ENCODE peak calls at places on chromosome 11, in nine cellular contexts. E, F, C, I, T, J, N, Y and D are unnamed samples.

GRCh38 chr11:77196961-77197360 is 68.9 kb downstream of the MYO7A start:
- DNase-seq in E (no peak), F (no peak), C (no peak), I (no peak), T (no peak), J (no peak), N (no peak), Y (no peak), D (no peak)

GRCh38 chr11:103024086-103024485 is 67.9 kb downstream of the DCUN1D5 start:
- DNase-seq in E (no peak), F (no peak), C (no peak), I (no peak), T (no peak), J (no peak), N (no peak), Y (no peak), D (no peak)

GRCh38 chr11:72430743-72431570 is 3.4 kb downstream of the CLPB start:
- DNase-seq in E (peak), F (peak), C (peak), I (peak), T (no peak), J (peak), N (peak), Y (peak), D (peak)

GRCh38 chr11:120128392-120129172 is 9.3 kb downstream of the TRIM29 start:
- DNase-seq in E (no peak), F (peak), C (no peak), I (no peak), T (no peak), J (peak), N (peak), Y (no peak), D (peak)

GRCh38 chr11:6615882-6616585 is 3.2 kb downstream of the TPP1 start:
- DNase-seq in E (peak), F (peak), C (no peak), I (no peak), T (no peak), J (no peak), N (no peak), Y (no peak), D (no peak)

GRCh38 chr11:27700351-27701261 is at the start of gene BDNF:
- DNase-seq in E (no peak), F (peak), C (peak), I (peak), T (no peak), J (peak), N (peak), Y (no peak), D (no peak)

GRCh38 chr11:8363924-8364323 is 100.2 kb upstream of the LMO1 start:
- DNase-seq in E (no peak), F (peak), C (no peak), I (no peak), T (no peak), J (no peak), N (no peak), Y (no peak), D (no peak)

GRCh38 chr11:64165482-64165841 is 451 bp downstream of the MACROD1 start:
- DNase-seq in E (no peak), F (no peak), C (no peak), I (peak), T (peak), J (peak), N (no peak), Y (no peak), D (peak)

GRCh38 chr11:14969922-14970323 is 2.2 kb downstream of the CALCA start:
- DNase-seq in E (peak), F (peak), C (peak), I (peak), T (no peak), J (peak), N (peak), Y (peak), D (no peak)

GRCh38 chr11:15826826-15827225 is 529.5 kb downstream of the SOX6 start:
- DNase-seq in E (peak), F (peak), C (peak), I (peak), T (peak), J (peak), N (peak), Y (no peak), D (no peak)

GRCh38 chr11:69912911-69913451 is 93.8 kb upstream of the FGF3 start:
- DNase-seq in E (no peak), F (peak), C (peak), I (no peak), T (no peak), J (peak), N (no peak), Y (no peak), D (peak)

GRCh38 chr11:7617032-7617431 is 56.3 kb downstream of the CYB5R2 start:
- DNase-seq in E (no peak), F (no peak), C (no peak), I (no peak), T (no peak), J (no peak), N (no peak), Y (no peak), D (no peak)

GRCh38 chr11:2862950-2863618 is 22.5 kb downstream of the CDKN1C start:
- DNase-seq in E (no peak), F (no peak), C (peak), I (no peak), T (no peak), J (no peak), N (no peak), Y (no peak), D (no peak)

GRCh38 chr11:76119779-76120178 is 86.5 kb downstream of the WNT11 start:
- DNase-seq in E (no peak), F (no peak), C (no peak), I (no peak), T (no peak), J (no peak), N (no peak), Y (no peak), D (no peak)

GRCh38 chr11:34727228-34727737 is 106.4 kb downstream of the EHF start:
- DNase-seq in E (no peak), F (no peak), C (no peak), I (no peak), T (no peak), J (no peak), N (no peak), Y (no peak), D (no peak)

GRCh38 chr11:45535033-45535432 is 130.4 kb downstream of the CHST1 start:
- DNase-seq in E (no peak), F (no peak), C (no peak), I (no peak), T (no peak), J (no peak), N (no peak), Y (no peak), D (no peak)

GRCh38 chr11:14148653-14149273 is 186.2 kb downstream of the SPON1 start:
- DNase-seq in E (peak), F (peak), C (no peak), I (peak), T (no peak), J (no peak), N (peak), Y (peak), D (peak)

GRCh38 chr11:92941676-92942571 is 27.5 kb upstream of the MTNR1B start:
- DNase-seq in E (peak), F (peak), C (no peak), I (peak), T (no peak), J (peak), N (peak), Y (peak), D (peak)

GRCh38 chr11:1772270-1773130 is 8.8 kb upstream of the CTSD start:
- DNase-seq in E (peak), F (peak), C (peak), I (no peak), T (no peak), J (peak), N (peak), Y (peak), D (no peak)

GRCh38 chr11:116170526-116171120 is 602.2 kb downstream of the BUD13 start:
- DNase-seq in E (no peak), F (no peak), C (peak), I (no peak), T (no peak), J (peak), N (no peak), Y (no peak), D (peak)

GRCh38 chr11:63017306-63017974 is 1.8 kb upstream of the SLC22A8 start:
- DNase-seq in E (peak), F (no peak), C (no peak), I (no peak), T (no peak), J (no peak), N (no peak), Y (no peak), D (no peak)

GRCh38 chr11:128884703-128885338 is 6.3 kb upstream of the KCNJ5 start:
- DNase-seq in E (peak), F (peak), C (no peak), I (peak), T (peak), J (peak), N (peak), Y (peak), D (peak)

GRCh38 chr11:75190652-75191329 is 39.9 kb downstream of the SLCO2B1 start:
- DNase-seq in E (no peak), F (no peak), C (no peak), I (no peak), T (no peak), J (no peak), N (no peak), Y (no peak), D (no peak)

GRCh38 chr11:46202149-46202548 is 75.3 kb upstream of the CREB3L1 start:
- DNase-seq in E (no peak), F (no peak), C (peak), I (no peak), T (no peak), J (no peak), N (no peak), Y (no peak), D (no peak)

GRCh38 chr11:66335531-66336233 is 552 bp downstream of the RIN1 start:
- DNase-seq in E (peak), F (peak), C (peak), I (peak), T (no peak), J (peak), N (peak), Y (no peak), D (peak)

GRCh38 chr11:40030867-40031266 is 1428.6 kb downstream of the LRRC4C start:
- DNase-seq in E (no peak), F (no peak), C (peak), I (no peak), T (no peak), J (no peak), N (no peak), Y (no peak), D (no peak)

GRCh38 chr11:91986218-91986617 is 238.4 kb upstream of the FAT3 start:
- DNase-seq in E (no peak), F (no peak), C (no peak), I (no peak), T (no peak), J (no peak), N (no peak), Y (no peak), D (no peak)

GRCh38 chr11:2116680-2117079 is 22.5 kb downstream of the IGF2 start:
- DNase-seq in E (no peak), F (no peak), C (no peak), I (no peak), T (no peak), J (no peak), N (no peak), Y (no peak), D (no peak)

GRCh38 chr11:14347494-14347893 is 11.5 kb downstream of the RRAS2 start:
- DNase-seq in E (no peak), F (no peak), C (no peak), I (no peak), T (no peak), J (no peak), N (no peak), Y (no peak), D (no peak)

GRCh38 chr11:35518766-35519165 is 6.7 kb downstream of the PAMR1 start:
- DNase-seq in E (no peak), F (peak), C (no peak), I (no peak), T (no peak), J (no peak), N (no peak), Y (no peak), D (no peak)

GRCh38 chr11:118789501-118790356 is 1.2 kb downstream of the DDX6 start:
- DNase-seq in E (peak), F (peak), C (no peak), I (peak), T (peak), J (no peak), N (peak), Y (peak), D (peak)

GRCh38 chr11:90229791-90230190 is 6.9 kb upstream of the CHORDC1 start:
- DNase-seq in E (peak), F (peak), C (no peak), I (no peak), T (no peak), J (no peak), N (peak), Y (no peak), D (no peak)